ENCODE peak calls at places on chromosome X, in seven cellular contexts. One of them, this sample, is unnamed.
A peak's percentile ranks its signal among the peaks of the same experiment; 100 is the strongest.

GRCh38 chrX:57227691-57228090 is 58.8 kb upstream of the FAAH2 start:
- DNase-seq in GM20000: no peak
- DNase-seq in PC-9: peak; percentile 36
- DNase-seq in GM12878: no peak
- DNase-seq in endodermal cell: peak; percentile 80
- DNase-seq in heart left ventricle: no peak
- DNase-seq in CD4-positive, alpha-beta T cell: no peak
- DNase-seq in this sample: peak; percentile 26

GRCh38 chrX:43679778-43680177 is 23.7 kb downstream of the MAOA start:
- DNase-seq in GM20000: no peak
- DNase-seq in PC-9: no peak
- DNase-seq in GM12878: no peak
- DNase-seq in endodermal cell: no peak
- DNase-seq in heart left ventricle: no peak
- DNase-seq in CD4-positive, alpha-beta T cell: no peak
- DNase-seq in this sample: no peak

GRCh38 chrX:153609917-153610833 is 11.2 kb upstream of the CCNQ start:
- DNase-seq in GM20000: peak; percentile 73
- DNase-seq in PC-9: no peak
- DNase-seq in GM12878: no peak
- DNase-seq in endodermal cell: peak; percentile 93
- DNase-seq in heart left ventricle: peak; percentile 88
- DNase-seq in CD4-positive, alpha-beta T cell: peak; percentile 81
- DNase-seq in this sample: peak; percentile 81

GRCh38 chrX:30373479-30373878 is 64.3 kb upstream of the NR0B1 start:
- DNase-seq in GM20000: no peak
- DNase-seq in PC-9: no peak
- DNase-seq in GM12878: no peak
- DNase-seq in endodermal cell: no peak
- DNase-seq in heart left ventricle: no peak
- DNase-seq in CD4-positive, alpha-beta T cell: no peak
- DNase-seq in this sample: no peak

GRCh38 chrX:17990542-17990941 is 129.4 kb upstream of the RAI2 start:
- DNase-seq in GM20000: no peak
- DNase-seq in PC-9: no peak
- DNase-seq in GM12878: no peak
- DNase-seq in endodermal cell: no peak
- DNase-seq in heart left ventricle: no peak
- DNase-seq in CD4-positive, alpha-beta T cell: no peak
- DNase-seq in this sample: no peak

GRCh38 chrX:41381685-41382084 is 47.7 kb downstream of the DDX3X start:
- DNase-seq in GM20000: no peak
- DNase-seq in PC-9: peak; percentile 86
- DNase-seq in GM12878: no peak
- DNase-seq in endodermal cell: peak; percentile 69
- DNase-seq in heart left ventricle: peak; percentile 56
- DNase-seq in CD4-positive, alpha-beta T cell: no peak
- DNase-seq in this sample: no peak

GRCh38 chrX:71996138-71996537 is 85.5 kb downstream of the NHSL2 start:
- DNase-seq in GM20000: no peak
- DNase-seq in PC-9: no peak
- DNase-seq in GM12878: no peak
- DNase-seq in endodermal cell: no peak
- DNase-seq in heart left ventricle: no peak
- DNase-seq in CD4-positive, alpha-beta T cell: no peak
- DNase-seq in this sample: no peak

GRCh38 chrX:31228415-31228832 is 156.6 kb upstream of the FTHL17 start:
- DNase-seq in GM20000: no peak
- DNase-seq in PC-9: no peak
- DNase-seq in GM12878: no peak
- DNase-seq in endodermal cell: no peak
- DNase-seq in heart left ventricle: no peak
- DNase-seq in CD4-positive, alpha-beta T cell: no peak
- DNase-seq in this sample: no peak

GRCh38 chrX:57772637-57773036 is 92.6 kb upstream of the NLRP2B start:
- DNase-seq in GM20000: no peak
- DNase-seq in PC-9: no peak
- DNase-seq in GM12878: no peak
- DNase-seq in endodermal cell: no peak
- DNase-seq in heart left ventricle: no peak
- DNase-seq in CD4-positive, alpha-beta T cell: no peak
- DNase-seq in this sample: no peak

GRCh38 chrX:267771-268261 is 13.4 kb upstream of the PLCXD1 start:
- DNase-seq in GM20000: no peak
- DNase-seq in PC-9: no peak
- DNase-seq in GM12878: no peak
- DNase-seq in endodermal cell: peak; percentile 75
- DNase-seq in heart left ventricle: no peak
- DNase-seq in CD4-positive, alpha-beta T cell: no peak
- DNase-seq in this sample: no peak

GRCh38 chrX:148161661-148162060 is 180.5 kb downstream of the FMR1NB start:
- DNase-seq in GM20000: no peak
- DNase-seq in PC-9: no peak
- DNase-seq in GM12878: no peak
- DNase-seq in endodermal cell: no peak
- DNase-seq in heart left ventricle: no peak
- DNase-seq in CD4-positive, alpha-beta T cell: no peak
- DNase-seq in this sample: no peak

GRCh38 chrX:74343970-74344622 is 40.1 kb downstream of the ZCCHC13 start:
- DNase-seq in GM20000: peak; percentile 45
- DNase-seq in PC-9: peak; percentile 94
- DNase-seq in GM12878: peak; percentile 39
- DNase-seq in endodermal cell: peak; percentile 90
- DNase-seq in heart left ventricle: no peak
- DNase-seq in CD4-positive, alpha-beta T cell: no peak
- DNase-seq in this sample: peak; percentile 39

GRCh38 chrX:150200820-150201287 is 162.3 kb upstream of the MAMLD1 start:
- DNase-seq in GM20000: peak; percentile 43
- DNase-seq in PC-9: peak; percentile 98
- DNase-seq in GM12878: peak; percentile 54
- DNase-seq in endodermal cell: no peak
- DNase-seq in heart left ventricle: peak; percentile 67
- DNase-seq in CD4-positive, alpha-beta T cell: no peak
- DNase-seq in this sample: peak; percentile 78

GRCh38 chrX:40544343-40545250 is 36.2 kb upstream of the ATP6AP2 start:
- DNase-seq in GM20000: no peak
- DNase-seq in PC-9: no peak
- DNase-seq in GM12878: no peak
- DNase-seq in endodermal cell: no peak
- DNase-seq in heart left ventricle: no peak
- DNase-seq in CD4-positive, alpha-beta T cell: no peak
- DNase-seq in this sample: no peak

GRCh38 chrX:2391869-2392606 is 108.7 kb downstream of the DHRSX start:
- DNase-seq in GM20000: no peak
- DNase-seq in PC-9: peak; percentile 94
- DNase-seq in GM12878: no peak
- DNase-seq in endodermal cell: peak; percentile 94
- DNase-seq in heart left ventricle: no peak
- DNase-seq in CD4-positive, alpha-beta T cell: no peak
- DNase-seq in this sample: no peak

GRCh38 chrX:46180258-46180687 is 364.9 kb downstream of the ZNF674 start:
- DNase-seq in GM20000: no peak
- DNase-seq in PC-9: no peak
- DNase-seq in GM12878: peak; percentile 49
- DNase-seq in endodermal cell: peak; percentile 64
- DNase-seq in heart left ventricle: no peak
- DNase-seq in CD4-positive, alpha-beta T cell: no peak
- DNase-seq in this sample: peak; percentile 24

GRCh38 chrX:97844943-97845342 is 961.2 kb downstream of the RPA4 start:
- DNase-seq in GM20000: no peak
- DNase-seq in PC-9: no peak
- DNase-seq in GM12878: no peak
- DNase-seq in endodermal cell: no peak
- DNase-seq in heart left ventricle: no peak
- DNase-seq in CD4-positive, alpha-beta T cell: no peak
- DNase-seq in this sample: no peak

GRCh38 chrX:40809210-40809609 is 73.9 kb upstream of the MED14 start:
- DNase-seq in GM20000: no peak
- DNase-seq in PC-9: no peak
- DNase-seq in GM12878: no peak
- DNase-seq in endodermal cell: no peak
- DNase-seq in heart left ventricle: no peak
- DNase-seq in CD4-positive, alpha-beta T cell: no peak
- DNase-seq in this sample: no peak

GRCh38 chrX:51931761-51932160 is 38.3 kb downstream of the MAGED1 start:
- DNase-seq in GM20000: no peak
- DNase-seq in PC-9: no peak
- DNase-seq in GM12878: no peak
- DNase-seq in endodermal cell: no peak
- DNase-seq in heart left ventricle: no peak
- DNase-seq in CD4-positive, alpha-beta T cell: no peak
- DNase-seq in this sample: no peak

GRCh38 chrX:136880003-136880451 is 498 bp downstream of the RBMX start:
- DNase-seq in GM20000: peak; percentile 5
- DNase-seq in PC-9: no peak
- DNase-seq in GM12878: no peak
- DNase-seq in endodermal cell: peak; percentile 47
- DNase-seq in heart left ventricle: peak; percentile 66
- DNase-seq in CD4-positive, alpha-beta T cell: peak; percentile 49
- DNase-seq in this sample: peak; percentile 37

GRCh38 chrX:78075787-78076389 is 28.2 kb upstream of the PGK1 start:
- DNase-seq in GM20000: no peak
- DNase-seq in PC-9: no peak
- DNase-seq in GM12878: no peak
- DNase-seq in endodermal cell: no peak
- DNase-seq in heart left ventricle: no peak
- DNase-seq in CD4-positive, alpha-beta T cell: no peak
- DNase-seq in this sample: peak; percentile 31
- TF ChIP-seq CTCF in GM20000: no peak
- TF ChIP-seq CTCF in PC-9: no peak
- TF ChIP-seq CTCF in GM12878: no peak
- TF ChIP-seq CTCF in endodermal cell: no peak
- TF ChIP-seq CTCF in heart left ventricle: no peak
- TF ChIP-seq CTCF in CD4-positive, alpha-beta T cell: no peak
- TF ChIP-seq CTCF in this sample: no peak

GRCh38 chrX:13223868-13224555 is 95.8 kb downstream of the ATXN3L start:
- DNase-seq in GM20000: no peak
- DNase-seq in PC-9: peak; percentile 89
- DNase-seq in GM12878: no peak
- DNase-seq in endodermal cell: no peak
- DNase-seq in heart left ventricle: no peak
- DNase-seq in CD4-positive, alpha-beta T cell: no peak
- DNase-seq in this sample: no peak
- TF ChIP-seq CTCF in GM20000: no peak
- TF ChIP-seq CTCF in PC-9: no peak
- TF ChIP-seq CTCF in GM12878: no peak
- TF ChIP-seq CTCF in endodermal cell: no peak
- TF ChIP-seq CTCF in heart left ventricle: no peak
- TF ChIP-seq CTCF in CD4-positive, alpha-beta T cell: no peak
- TF ChIP-seq CTCF in this sample: no peak

GRCh38 chrX:120512222-120512621 is 43.1 kb upstream of the LAMP2 start:
- DNase-seq in GM20000: no peak
- DNase-seq in PC-9: no peak
- DNase-seq in GM12878: no peak
- DNase-seq in endodermal cell: no peak
- DNase-seq in heart left ventricle: no peak
- DNase-seq in CD4-positive, alpha-beta T cell: no peak
- DNase-seq in this sample: no peak
- TF ChIP-seq CTCF in GM20000: no peak
- TF ChIP-seq CTCF in PC-9: no peak
- TF ChIP-seq CTCF in GM12878: no peak
- TF ChIP-seq CTCF in endodermal cell: no peak
- TF ChIP-seq CTCF in heart left ventricle: no peak
- TF ChIP-seq CTCF in CD4-positive, alpha-beta T cell: no peak
- TF ChIP-seq CTCF in this sample: no peak

GRCh38 chrX:139759637-139760036 is 51.7 kb upstream of the MCF2 start:
- DNase-seq in GM20000: no peak
- DNase-seq in PC-9: no peak
- DNase-seq in GM12878: no peak
- DNase-seq in endodermal cell: peak; percentile 66
- DNase-seq in heart left ventricle: no peak
- DNase-seq in CD4-positive, alpha-beta T cell: no peak
- DNase-seq in this sample: peak; percentile 3
- TF ChIP-seq CTCF in GM20000: no peak
- TF ChIP-seq CTCF in PC-9: peak; percentile 60
- TF ChIP-seq CTCF in GM12878: peak; percentile 41
- TF ChIP-seq CTCF in endodermal cell: peak; percentile 88
- TF ChIP-seq CTCF in heart left ventricle: no peak
- TF ChIP-seq CTCF in CD4-positive, alpha-beta T cell: no peak
- TF ChIP-seq CTCF in this sample: no peak

DNA sequence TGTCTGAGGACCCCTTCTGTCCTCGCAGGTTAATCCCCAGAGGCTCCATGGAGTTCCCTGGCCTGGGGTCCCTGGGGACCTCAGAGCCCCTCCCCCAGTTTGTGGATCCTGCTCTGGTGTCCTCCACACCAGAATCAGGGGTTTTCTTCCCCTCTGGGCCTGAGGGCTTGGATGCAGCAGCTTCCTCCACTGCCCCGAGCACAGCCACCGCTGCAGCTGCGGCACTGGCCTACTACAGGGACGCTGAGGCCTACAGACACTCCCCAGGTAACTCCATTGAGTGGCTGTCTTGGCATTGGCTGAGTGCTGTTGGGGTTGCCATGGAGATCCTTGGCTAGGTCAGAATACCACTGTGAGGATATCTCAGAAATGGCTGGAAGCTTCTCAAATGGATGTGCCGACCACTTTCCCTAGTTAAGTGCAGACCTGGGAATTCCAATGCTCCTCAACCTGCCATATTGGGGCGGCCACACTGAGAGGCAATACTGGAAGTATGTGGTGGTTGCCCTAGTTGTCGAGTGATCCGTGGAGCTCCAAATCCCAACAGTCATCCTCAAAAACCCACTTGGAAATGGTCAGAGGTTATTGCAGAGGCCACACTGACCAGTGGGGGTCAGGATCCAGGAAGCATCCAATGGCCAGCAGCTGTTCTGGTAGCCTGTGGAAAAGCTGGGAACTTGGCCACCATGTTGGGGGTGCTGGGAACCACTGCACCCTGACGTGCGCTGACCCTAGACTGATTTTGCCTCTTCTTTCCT is 4.9 kb downstream of the GATA1 start:
- DNase-seq in GM20000: no peak
- DNase-seq in PC-9: no peak
- DNase-seq in GM12878: no peak
- DNase-seq in endodermal cell: no peak
- DNase-seq in heart left ventricle: no peak
- DNase-seq in CD4-positive, alpha-beta T cell: no peak
- DNase-seq in this sample: no peak
- TF ChIP-seq CTCF in GM20000: no peak
- TF ChIP-seq CTCF in PC-9: no peak
- TF ChIP-seq CTCF in GM12878: no peak
- TF ChIP-seq CTCF in endodermal cell: no peak
- TF ChIP-seq CTCF in heart left ventricle: no peak
- TF ChIP-seq CTCF in CD4-positive, alpha-beta T cell: no peak
- TF ChIP-seq CTCF in this sample: no peak

This sample was measured in activated CD8-positive, alpha-beta T cell treated with anti-CD3 and anti-CD28 coated beads for 36 hours.